ENCODE peak calls at places on chromosomes 16 and 17, in nine cellular contexts. R is GM23338; S is CD4-positive, alpha-beta memory T cell; H is cardiac fibroblast; V is Jurkat, Clone E6-1; B is NB4; L is CD8-positive, alpha-beta memory T cell; F is ovary; O is GM23248. C is an unnamed sample.

GRCh38 chr16:89031715-89032659 is 55.0 kb upstream of the CBFA2T3 start:
- DNase-seq in O (no peak), B (peak), L (peak), F (no peak), V (peak), R (no peak), S (peak), H (no peak), C (no peak)

GRCh38 chr16:57307365-57307764 is 22.9 kb upstream of the PLLP start:
- DNase-seq in V (no peak), O (no peak), F (no peak), S (no peak), R (no peak), B (no peak), H (no peak), L (no peak), C (no peak)

GRCh38 chr16:89307421-89307805 is 89.9 kb downstream of the ZNF778 start:
- DNase-seq in L (no peak), B (no peak), V (no peak), F (no peak), H (no peak), R (no peak), S (peak), O (no peak), C (no peak)

GRCh38 chr17:12730931-12731521 is 58.3 kb upstream of the ARHGAP44 start:
- DNase-seq in V (no peak), S (no peak), B (no peak), F (no peak), O (peak), R (peak), L (no peak), H (peak), C (no peak)

GRCh38 chr17:75356260-75356937 is 49.1 kb downstream of the GRB2 start:
- DNase-seq in O (no peak), S (no peak), B (no peak), L (no peak), F (no peak), R (no peak), H (no peak), V (no peak), C (no peak)

GRCh38 chr17:56284501-56284900 is 131.2 kb downstream of the ANKFN1 start:
- DNase-seq in B (peak), O (no peak), L (no peak), R (no peak), S (no peak), F (no peak), V (no peak), H (no peak), C (no peak)

GRCh38 chr17:76497699-76497978 is 3.6 kb downstream of the RHBDF2 start:
- DNase-seq in S (no peak), O (no peak), L (no peak), H (no peak), B (no peak), R (no peak), V (no peak), F (no peak), C (no peak)

GRCh38 chr16:48438414-48438813 is 53.2 kb upstream of the SIAH1 start:
- DNase-seq in R (no peak), L (no peak), F (no peak), B (no peak), O (no peak), H (no peak), S (no peak), V (no peak), C (no peak)

GRCh38 chr17:17840751-17841591 is 4.2 kb upstream of the SREBF1 start:
- DNase-seq in L (no peak), B (peak), V (no peak), F (peak), O (peak), R (peak), S (peak), H (peak), C (no peak)

GRCh38 chr16:23496826-23497542 is 13.3 kb downstream of the GGA2 start:
- DNase-seq in H (peak), F (peak), V (no peak), L (no peak), R (no peak), S (no peak), O (peak), B (no peak), C (no peak)

GRCh38 chr17:51647873-51648272 is 387.5 kb downstream of the UTP18 start:
- DNase-seq in B (no peak), H (no peak), R (no peak), O (peak), L (no peak), V (no peak), F (no peak), S (no peak), C (no peak)

GRCh38 chr17:30235386-30236296 is at the start of gene SLC6A4:
- DNase-seq in R (peak), H (no peak), V (no peak), L (no peak), S (no peak), B (no peak), F (no peak), O (peak), C (no peak)

GRCh38 chr17:30236297-30236624 is 764 bp upstream of the SLC6A4 start:
- DNase-seq in O (no peak), F (no peak), B (no peak), V (no peak), S (no peak), H (no peak), L (no peak), R (no peak), C (no peak)

GRCh38 chr17:30237296-30238002 is 2.0 kb upstream of the SLC6A4 start:
- DNase-seq in O (peak), B (no peak), H (no peak), F (no peak), R (peak), V (no peak), S (no peak), L (no peak), C (no peak)

GRCh38 chr17:30238003-30238344 is 2.5 kb upstream of the SLC6A4 start:
- DNase-seq in S (no peak), F (no peak), H (no peak), R (no peak), V (no peak), B (no peak), O (no peak), L (no peak), C (no peak)

DNA sequence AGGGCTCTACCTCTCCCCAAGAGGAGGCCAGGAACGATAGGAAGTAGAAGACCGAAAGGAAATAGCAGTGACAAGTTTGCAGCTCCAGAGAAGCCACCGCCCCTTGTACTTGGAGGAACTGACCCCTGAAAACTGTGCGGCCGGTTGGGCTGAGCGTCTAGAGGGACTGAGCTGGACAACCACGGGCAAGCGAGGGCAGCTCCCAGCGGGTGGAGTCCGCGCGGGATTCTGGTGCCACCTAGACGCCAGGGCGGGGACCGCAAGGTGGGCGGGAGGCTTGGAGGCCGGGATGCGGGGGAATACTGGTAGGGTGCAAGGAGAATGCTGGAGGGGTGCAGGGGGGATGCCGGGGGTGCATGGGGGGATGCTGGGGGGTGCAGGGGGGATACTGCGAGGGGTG is 1.3 kb upstream of the SLC6A4 start:
- DNase-seq in B (no peak), V (no peak), H (peak), F (no peak), R (peak), S (no peak), O (peak), L (no peak), C (no peak)
- H3K4me3 ChIP-seq in B (no peak), V (no peak), H (peak), F (no peak), R (peak), S (no peak), O (peak), L (no peak), C (peak)

DNA sequence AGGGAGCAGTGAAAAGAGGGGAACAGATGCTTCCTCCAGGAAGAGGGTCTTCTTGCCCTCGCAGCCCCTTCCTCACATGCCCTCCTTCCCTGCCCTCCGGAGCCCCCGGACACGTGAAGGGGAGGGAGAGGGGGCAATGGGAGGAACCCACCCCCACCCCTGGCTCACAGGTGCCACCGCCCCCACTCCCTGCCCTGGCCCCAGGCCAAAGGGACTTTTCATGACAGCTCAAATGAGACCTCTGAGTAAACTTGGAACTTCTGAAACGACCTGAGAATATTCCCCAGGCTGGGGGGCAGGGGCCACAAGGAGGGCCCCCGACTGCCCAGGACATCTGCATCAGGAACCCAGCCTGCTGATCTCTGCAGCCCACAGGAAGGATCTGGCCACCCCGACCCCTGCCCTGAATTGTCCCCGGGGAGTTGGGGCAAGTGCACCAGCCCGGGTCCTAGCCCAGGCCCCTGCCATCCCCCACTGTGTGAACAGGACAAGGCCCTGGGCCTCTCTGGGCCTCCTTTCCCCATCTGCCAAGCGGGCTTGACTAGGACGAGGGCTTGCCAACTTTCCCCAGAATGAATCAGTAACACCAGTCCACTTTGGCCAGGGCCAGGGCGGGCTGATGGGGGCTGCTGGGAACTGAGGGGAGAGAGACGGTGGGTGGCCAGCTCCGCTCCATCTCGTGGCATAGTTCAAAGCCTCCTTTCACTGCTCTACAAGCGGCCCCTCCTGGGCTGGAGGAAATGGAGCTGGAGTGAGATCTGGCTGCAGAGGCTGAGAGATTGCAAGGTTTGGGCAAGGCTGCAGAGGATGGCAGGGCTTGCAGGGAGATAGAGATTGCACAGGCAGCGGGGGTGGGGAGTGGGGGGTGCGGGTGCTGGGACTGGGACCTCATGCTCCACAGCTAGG is 3.8 kb downstream of the IL21R start:
- DNase-seq in S (peak), V (no peak), O (peak), H (no peak), F (no peak), R (no peak), L (no peak), B (no peak), C (no peak)
- H3K4me3 ChIP-seq in S (peak), V (no peak), O (no peak), H (no peak), F (no peak), R (no peak), L (peak), B (no peak), C (no peak)

DNA sequence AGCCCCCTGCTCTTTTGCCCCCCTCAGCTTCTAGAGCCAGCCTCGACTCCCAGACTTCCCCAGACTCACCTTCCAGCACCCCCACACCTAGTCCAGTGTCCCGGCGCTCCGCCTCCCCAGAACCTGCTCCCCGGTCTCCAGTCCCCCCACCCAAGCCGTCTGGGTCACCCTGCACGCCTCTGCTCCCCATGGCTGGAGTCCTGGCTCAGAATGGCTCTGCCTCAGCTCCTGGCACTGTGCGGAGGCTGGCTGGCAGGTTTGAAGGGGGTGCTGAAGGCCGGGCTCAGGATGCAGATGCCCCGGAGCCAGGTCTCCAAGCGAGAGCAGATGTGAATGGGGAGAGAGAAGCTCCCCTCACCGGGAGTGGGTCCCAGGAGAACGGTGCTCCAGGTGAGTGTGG is 2.2 kb downstream of the ARHGEF15 start:
- DNase-seq in B (no peak), V (no peak), O (no peak), H (no peak), R (no peak), S (no peak), L (no peak), F (no peak), C (no peak)
- H3K4me3 ChIP-seq in B (no peak), V (no peak), O (no peak), H (no peak), R (no peak), S (no peak), L (no peak), F (no peak), C (no peak)

GRCh38 chr16:21501869-21502667 is 97.3 kb upstream of the METTL9 start:
- DNase-seq in O (peak), L (peak), R (peak), F (peak), S (peak), V (peak), H (peak), B (peak), C (peak)
- H3K4me3 ChIP-seq in O (peak), L (peak), R (peak), F (peak), S (peak), V (peak), H (peak), B (peak), C (peak)

GRCh38 chr17:19000531-19001011 is 4.0 kb downstream of the FAM83G start:
- DNase-seq in R (no peak), S (no peak), O (peak), B (no peak), V (no peak), F (peak), H (peak), L (no peak), C (no peak)

GRCh38 chr17:19003966-19004600 is 481 bp downstream of the FAM83G start:
- DNase-seq in H (peak), F (peak), S (peak), V (no peak), B (no peak), O (peak), R (peak), L (no peak), C (no peak)

GRCh38 chr17:19003543-19003965 is 1.0 kb downstream of the FAM83G start:
- DNase-seq in R (peak), O (no peak), V (no peak), L (no peak), B (no peak), S (no peak), H (peak), F (no peak), C (no peak)

GRCh38 chr17:19002805-19003542 is 1.6 kb downstream of the FAM83G start:
- DNase-seq in L (no peak), R (no peak), H (peak), F (no peak), O (peak), V (no peak), S (no peak), B (peak), C (peak)

GRCh38 chr17:19002191-19002590 is 2.4 kb downstream of the FAM83G start:
- DNase-seq in F (no peak), V (no peak), S (no peak), R (no peak), B (no peak), O (peak), H (no peak), L (no peak), C (no peak)
- H3K4me3 ChIP-seq in F (no peak), V (no peak), S (no peak), R (peak), B (no peak), O (peak), H (peak), L (no peak), C (no peak)

GRCh38 chr16:25692307-25692706 is 548 bp downstream of the HS3ST4 start:
- DNase-seq in O (peak), H (no peak), B (no peak), L (no peak), R (peak), V (no peak), F (no peak), S (no peak), C (no peak)

GRCh38 chr16:25690563-25691143 is 1.1 kb upstream of the HS3ST4 start:
- DNase-seq in S (no peak), H (no peak), O (no peak), L (no peak), R (peak), V (no peak), B (no peak), F (no peak), C (no peak)

GRCh38 chr16:25693621-25694020 is 1.9 kb downstream of the HS3ST4 start:
- DNase-seq in L (no peak), V (no peak), F (no peak), S (no peak), O (no peak), H (no peak), R (no peak), B (no peak), C (no peak)

GRCh38 chr16:25692734-25693508 is 1.2 kb downstream of the HS3ST4 start:
- DNase-seq in F (no peak), R (peak), S (no peak), L (no peak), V (no peak), B (no peak), O (no peak), H (no peak), C (no peak)

DNA sequence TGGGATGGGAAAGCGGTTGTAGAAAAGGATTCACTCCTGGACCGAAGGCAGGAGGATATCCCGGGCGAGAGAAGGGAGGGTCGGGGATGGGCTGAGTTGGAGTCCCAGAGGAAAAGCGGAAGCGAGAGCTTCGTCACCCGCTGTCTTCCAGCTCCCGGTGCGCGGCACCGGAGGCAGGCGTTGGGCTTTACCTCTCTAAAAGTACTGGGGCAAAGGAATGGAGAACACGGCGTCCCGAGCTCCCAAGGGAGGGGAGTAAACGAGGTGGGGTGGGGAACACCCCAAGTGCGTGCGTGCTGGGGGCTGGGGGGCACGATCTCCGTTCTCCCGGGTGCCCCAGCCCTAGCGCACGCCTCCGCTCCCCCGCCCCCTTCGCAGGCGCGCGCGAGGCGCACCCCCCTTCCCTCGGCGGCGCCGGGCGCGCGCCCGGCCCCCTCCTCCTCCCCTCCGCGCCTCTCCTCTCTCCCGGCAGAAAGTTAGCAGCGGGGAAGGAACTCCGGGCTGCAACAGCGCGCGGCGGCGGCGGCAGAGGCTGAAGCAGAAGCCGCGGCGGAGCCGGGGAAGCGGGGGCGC is at the start of gene HS3ST4:
- DNase-seq in H (peak), S (no peak), V (no peak), F (no peak), O (peak), R (peak), L (no peak), B (no peak), C (no peak)
- H3K4me3 ChIP-seq in H (no peak), S (no peak), V (no peak), F (no peak), O (no peak), R (peak), L (no peak), B (no peak), C (no peak)

GRCh38 chr17:2580641-2581040 is 12.8 kb upstream of the PAFAH1B1 start:
- DNase-seq in H (peak), L (no peak), B (no peak), R (no peak), F (no peak), S (no peak), V (no peak), O (peak), C (no peak)
- H3K4me3 ChIP-seq in H (no peak), L (no peak), B (no peak), R (no peak), F (no peak), S (no peak), V (no peak), O (no peak), C (no peak)

C was measured in astrocyte of the cerebellum.